ENCODE peak calls at places on chromosomes 5 and 9, in ten cellular contexts. One of them, this sample, is unnamed.

GRCh38 chr5:6574537-6574936 is 58.3 kb downstream of the NSUN2 start:
- DNase-seq in Caco-2: no peak
- DNase-seq in neural crest cell: no peak
- DNase-seq in B cell: no peak
- DNase-seq in breast epithelium: no peak
- DNase-seq in type B pancreatic cell: peak
- DNase-seq in cardiac fibroblast: no peak
- DNase-seq in mammary epithelial cell: no peak
- DNase-seq in ovary: no peak
- DNase-seq in heart right ventricle: no peak
- DNase-seq in this sample: no peak

GRCh38 chr5:134638760-134639201 is 6.2 kb upstream of the SAR1B start:
- DNase-seq in Caco-2: peak
- DNase-seq in B cell: no peak
- DNase-seq in type B pancreatic cell: no peak
- DNase-seq in mammary epithelial cell: no peak
- DNase-seq in ovary: no peak
- DNase-seq in neural crest cell: no peak
- DNase-seq in cardiac fibroblast: no peak
- DNase-seq in breast epithelium: no peak
- DNase-seq in heart right ventricle: no peak
- DNase-seq in this sample: no peak

GRCh38 chr9:2199999-2200796 is 185.1 kb downstream of the SMARCA2 start:
- DNase-seq in mammary epithelial cell: no peak
- DNase-seq in B cell: no peak
- DNase-seq in ovary: no peak
- DNase-seq in breast epithelium: no peak
- DNase-seq in type B pancreatic cell: no peak
- DNase-seq in neural crest cell: no peak
- DNase-seq in heart right ventricle: no peak
- DNase-seq in Caco-2: no peak
- DNase-seq in cardiac fibroblast: no peak
- DNase-seq in this sample: no peak

GRCh38 chr5:144467795-144468194 is 297.1 kb downstream of the KCTD16 start:
- DNase-seq in ovary: no peak
- DNase-seq in cardiac fibroblast: peak
- DNase-seq in breast epithelium: no peak
- DNase-seq in mammary epithelial cell: peak
- DNase-seq in neural crest cell: peak
- DNase-seq in B cell: no peak
- DNase-seq in Caco-2: peak
- DNase-seq in type B pancreatic cell: no peak
- DNase-seq in heart right ventricle: peak
- DNase-seq in this sample: no peak

GRCh38 chr9:36074870-36075532 is 38.3 kb downstream of the RECK start:
- DNase-seq in neural crest cell: no peak
- DNase-seq in cardiac fibroblast: peak
- DNase-seq in mammary epithelial cell: peak
- DNase-seq in type B pancreatic cell: no peak
- DNase-seq in B cell: no peak
- DNase-seq in breast epithelium: peak
- DNase-seq in ovary: peak
- DNase-seq in heart right ventricle: peak
- DNase-seq in Caco-2: no peak
- DNase-seq in this sample: no peak

GRCh38 chr9:19969721-19970120 is 180.9 kb upstream of the SLC24A2 start:
- DNase-seq in cardiac fibroblast: peak
- DNase-seq in ovary: no peak
- DNase-seq in breast epithelium: no peak
- DNase-seq in Caco-2: no peak
- DNase-seq in B cell: no peak
- DNase-seq in type B pancreatic cell: no peak
- DNase-seq in heart right ventricle: no peak
- DNase-seq in mammary epithelial cell: peak
- DNase-seq in neural crest cell: no peak
- DNase-seq in this sample: no peak

GRCh38 chr9:136623849-136624183 is 38.9 kb upstream of the EGFL7 start:
- DNase-seq in mammary epithelial cell: peak
- DNase-seq in type B pancreatic cell: no peak
- DNase-seq in B cell: no peak
- DNase-seq in Caco-2: no peak
- DNase-seq in neural crest cell: no peak
- DNase-seq in ovary: no peak
- DNase-seq in cardiac fibroblast: no peak
- DNase-seq in breast epithelium: no peak
- DNase-seq in heart right ventricle: no peak
- DNase-seq in this sample: peak

GRCh38 chr5:163578652-163579051 is 73.2 kb downstream of the MAT2B start:
- DNase-seq in type B pancreatic cell: no peak
- DNase-seq in B cell: no peak
- DNase-seq in mammary epithelial cell: no peak
- DNase-seq in ovary: no peak
- DNase-seq in breast epithelium: no peak
- DNase-seq in neural crest cell: no peak
- DNase-seq in heart right ventricle: no peak
- DNase-seq in Caco-2: no peak
- DNase-seq in cardiac fibroblast: no peak
- DNase-seq in this sample: no peak

GRCh38 chr9:114486205-114486963 is 18.9 kb downstream of the WHRN start:
- DNase-seq in breast epithelium: no peak
- DNase-seq in cardiac fibroblast: no peak
- DNase-seq in ovary: no peak
- DNase-seq in mammary epithelial cell: peak
- DNase-seq in type B pancreatic cell: no peak
- DNase-seq in B cell: no peak
- DNase-seq in Caco-2: no peak
- DNase-seq in neural crest cell: no peak
- DNase-seq in heart right ventricle: no peak
- DNase-seq in this sample: no peak

GRCh38 chr5:83715316-83716060 is 5.2 kb downstream of the HAPLN1 start:
- DNase-seq in neural crest cell: no peak
- DNase-seq in heart right ventricle: no peak
- DNase-seq in cardiac fibroblast: no peak
- DNase-seq in mammary epithelial cell: no peak
- DNase-seq in Caco-2: no peak
- DNase-seq in B cell: no peak
- DNase-seq in breast epithelium: no peak
- DNase-seq in ovary: no peak
- DNase-seq in type B pancreatic cell: no peak
- DNase-seq in this sample: no peak

GRCh38 chr9:16521868-16522381 is 348.5 kb downstream of the BNC2 start:
- DNase-seq in mammary epithelial cell: peak
- DNase-seq in breast epithelium: no peak
- DNase-seq in cardiac fibroblast: peak
- DNase-seq in neural crest cell: no peak
- DNase-seq in ovary: peak
- DNase-seq in heart right ventricle: peak
- DNase-seq in Caco-2: no peak
- DNase-seq in B cell: no peak
- DNase-seq in type B pancreatic cell: no peak
- DNase-seq in this sample: no peak

GRCh38 chr5:33690736-33691135 is 201.1 kb downstream of the ADAMTS12 start:
- DNase-seq in B cell: no peak
- DNase-seq in heart right ventricle: peak
- DNase-seq in cardiac fibroblast: peak
- DNase-seq in type B pancreatic cell: no peak
- DNase-seq in Caco-2: no peak
- DNase-seq in mammary epithelial cell: peak
- DNase-seq in ovary: no peak
- DNase-seq in neural crest cell: no peak
- DNase-seq in breast epithelium: no peak
- DNase-seq in this sample: no peak

GRCh38 chr5:122030251-122030650 is 47.8 kb downstream of the LOX start:
- DNase-seq in breast epithelium: no peak
- DNase-seq in heart right ventricle: no peak
- DNase-seq in B cell: no peak
- DNase-seq in ovary: no peak
- DNase-seq in type B pancreatic cell: no peak
- DNase-seq in Caco-2: peak
- DNase-seq in neural crest cell: no peak
- DNase-seq in cardiac fibroblast: peak
- DNase-seq in mammary epithelial cell: no peak
- DNase-seq in this sample: no peak

GRCh38 chr9:37958154-37958553 is 54.2 kb upstream of the SLC25A51 start:
- DNase-seq in neural crest cell: no peak
- DNase-seq in Caco-2: no peak
- DNase-seq in mammary epithelial cell: no peak
- DNase-seq in ovary: no peak
- DNase-seq in heart right ventricle: no peak
- DNase-seq in cardiac fibroblast: no peak
- DNase-seq in type B pancreatic cell: no peak
- DNase-seq in B cell: no peak
- DNase-seq in breast epithelium: no peak
- DNase-seq in this sample: no peak
- TF ChIP-seq CTCF in neural crest cell: no peak
- TF ChIP-seq CTCF in Caco-2: no peak
- TF ChIP-seq CTCF in mammary epithelial cell: no peak
- TF ChIP-seq CTCF in ovary: no peak
- TF ChIP-seq CTCF in heart right ventricle: no peak
- TF ChIP-seq CTCF in cardiac fibroblast: no peak
- TF ChIP-seq CTCF in type B pancreatic cell: no peak
- TF ChIP-seq CTCF in B cell: no peak
- TF ChIP-seq CTCF in breast epithelium: no peak
- TF ChIP-seq CTCF in this sample: no peak

GRCh38 chr9:34252016-34252415 is 73.2 kb downstream of the UBAP1 start:
- DNase-seq in cardiac fibroblast: peak
- DNase-seq in Caco-2: no peak
- DNase-seq in breast epithelium: no peak
- DNase-seq in B cell: no peak
- DNase-seq in mammary epithelial cell: no peak
- DNase-seq in type B pancreatic cell: no peak
- DNase-seq in heart right ventricle: no peak
- DNase-seq in ovary: no peak
- DNase-seq in neural crest cell: no peak
- DNase-seq in this sample: no peak

GRCh38 chr9:34254141-34254913 is 74.7 kb downstream of the KIF24 start:
- DNase-seq in mammary epithelial cell: peak
- DNase-seq in cardiac fibroblast: peak
- DNase-seq in heart right ventricle: peak
- DNase-seq in ovary: peak
- DNase-seq in type B pancreatic cell: no peak
- DNase-seq in B cell: no peak
- DNase-seq in breast epithelium: no peak
- DNase-seq in Caco-2: no peak
- DNase-seq in neural crest cell: no peak
- DNase-seq in this sample: no peak

GRCh38 chr9:34254966-34255825 is 73.9 kb downstream of the KIF24 start:
- DNase-seq in mammary epithelial cell: no peak
- DNase-seq in breast epithelium: no peak
- DNase-seq in heart right ventricle: no peak
- DNase-seq in Caco-2: no peak
- DNase-seq in type B pancreatic cell: no peak
- DNase-seq in ovary: no peak
- DNase-seq in neural crest cell: no peak
- DNase-seq in cardiac fibroblast: peak
- DNase-seq in B cell: no peak
- DNase-seq in this sample: no peak

GRCh38 chr9:34252670-34253459 is 74.0 kb downstream of the UBAP1 start:
- DNase-seq in breast epithelium: peak
- DNase-seq in mammary epithelial cell: no peak
- DNase-seq in neural crest cell: peak
- DNase-seq in Caco-2: peak
- DNase-seq in type B pancreatic cell: peak
- DNase-seq in B cell: peak
- DNase-seq in heart right ventricle: peak
- DNase-seq in cardiac fibroblast: peak
- DNase-seq in ovary: peak
- DNase-seq in this sample: peak

DNA sequence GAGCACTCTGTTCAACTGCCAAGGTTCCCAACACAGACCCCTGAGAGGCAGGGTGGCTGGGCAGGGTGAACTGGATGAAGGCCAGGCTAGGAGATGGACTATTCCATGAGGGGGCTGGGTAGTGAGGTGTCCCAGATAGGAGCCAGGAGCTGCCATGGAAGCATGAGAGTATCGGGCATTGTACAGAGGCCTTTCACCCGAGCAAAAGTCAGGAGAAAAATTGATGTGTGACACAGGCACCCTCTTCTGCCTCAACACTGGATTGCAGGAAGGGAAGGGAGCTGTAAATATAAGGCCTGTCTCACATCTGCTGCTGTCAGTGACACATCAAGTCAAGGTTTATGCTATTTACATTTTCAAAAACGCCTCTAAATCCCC is 74.6 kb downstream of the UBAP1 start:
- DNase-seq in breast epithelium: no peak
- DNase-seq in ovary: peak
- DNase-seq in neural crest cell: no peak
- DNase-seq in Caco-2: no peak
- DNase-seq in B cell: no peak
- DNase-seq in type B pancreatic cell: no peak
- DNase-seq in cardiac fibroblast: peak
- DNase-seq in mammary epithelial cell: peak
- DNase-seq in heart right ventricle: peak
- DNase-seq in this sample: no peak
- TF ChIP-seq CTCF in breast epithelium: no peak
- TF ChIP-seq CTCF in ovary: peak
- TF ChIP-seq CTCF in neural crest cell: no peak
- TF ChIP-seq CTCF in Caco-2: no peak
- TF ChIP-seq CTCF in B cell: no peak
- TF ChIP-seq CTCF in type B pancreatic cell: no peak
- TF ChIP-seq CTCF in cardiac fibroblast: peak
- TF ChIP-seq CTCF in mammary epithelial cell: peak
- TF ChIP-seq CTCF in heart right ventricle: peak
- TF ChIP-seq CTCF in this sample: no peak

GRCh38 chr5:58466939-58467338 is 7.1 kb upstream of the PLK2 start:
- DNase-seq in Caco-2: peak
- DNase-seq in mammary epithelial cell: no peak
- DNase-seq in breast epithelium: no peak
- DNase-seq in type B pancreatic cell: no peak
- DNase-seq in neural crest cell: no peak
- DNase-seq in B cell: no peak
- DNase-seq in cardiac fibroblast: peak
- DNase-seq in ovary: no peak
- DNase-seq in heart right ventricle: no peak
- DNase-seq in this sample: peak
- TF ChIP-seq CTCF in Caco-2: no peak
- TF ChIP-seq CTCF in mammary epithelial cell: peak
- TF ChIP-seq CTCF in breast epithelium: no peak
- TF ChIP-seq CTCF in type B pancreatic cell: no peak
- TF ChIP-seq CTCF in neural crest cell: no peak
- TF ChIP-seq CTCF in B cell: no peak
- TF ChIP-seq CTCF in cardiac fibroblast: no peak
- TF ChIP-seq CTCF in ovary: no peak
- TF ChIP-seq CTCF in heart right ventricle: no peak
- TF ChIP-seq CTCF in this sample: no peak

GRCh38 chr5:127229185-127229889 is 61.3 kb upstream of the MEGF10 start:
- DNase-seq in Caco-2: peak
- DNase-seq in B cell: peak
- DNase-seq in mammary epithelial cell: peak
- DNase-seq in breast epithelium: peak
- DNase-seq in neural crest cell: peak
- DNase-seq in cardiac fibroblast: peak
- DNase-seq in ovary: peak
- DNase-seq in heart right ventricle: peak
- DNase-seq in type B pancreatic cell: peak
- DNase-seq in this sample: peak
- TF ChIP-seq CTCF in Caco-2: peak
- TF ChIP-seq CTCF in B cell: no peak
- TF ChIP-seq CTCF in mammary epithelial cell: no peak
- TF ChIP-seq CTCF in breast epithelium: no peak
- TF ChIP-seq CTCF in neural crest cell: peak
- TF ChIP-seq CTCF in cardiac fibroblast: peak
- TF ChIP-seq CTCF in ovary: no peak
- TF ChIP-seq CTCF in heart right ventricle: peak
- TF ChIP-seq CTCF in type B pancreatic cell: peak
- TF ChIP-seq CTCF in this sample: no peak

GRCh38 chr5:150397749-150398431 is 14.8 kb downstream of the CD74 start:
- DNase-seq in type B pancreatic cell: no peak
- DNase-seq in breast epithelium: no peak
- DNase-seq in B cell: peak
- DNase-seq in mammary epithelial cell: no peak
- DNase-seq in ovary: no peak
- DNase-seq in neural crest cell: no peak
- DNase-seq in cardiac fibroblast: no peak
- DNase-seq in heart right ventricle: no peak
- DNase-seq in Caco-2: no peak
- DNase-seq in this sample: no peak
- TF ChIP-seq CTCF in type B pancreatic cell: no peak
- TF ChIP-seq CTCF in breast epithelium: no peak
- TF ChIP-seq CTCF in B cell: peak
- TF ChIP-seq CTCF in mammary epithelial cell: peak
- TF ChIP-seq CTCF in ovary: no peak
- TF ChIP-seq CTCF in neural crest cell: no peak
- TF ChIP-seq CTCF in cardiac fibroblast: no peak
- TF ChIP-seq CTCF in heart right ventricle: peak
- TF ChIP-seq CTCF in Caco-2: no peak
- TF ChIP-seq CTCF in this sample: no peak